ENCODE peak calls at places on chromosome 15, in four cellular contexts. M, S, W and F are unnamed samples.

GRCh38 chr15:63059573-63060216 is 17.1 kb downstream of the TPM1 start:
- DNase-seq in S (no peak), M (no peak), W (no peak), F (no peak)

GRCh38 chr15:55959744-55960143 is 33.7 kb downstream of the NEDD4 start:
- DNase-seq in W (no peak), M (peak; percentile 12), S (no peak), F (no peak)

GRCh38 chr15:86572368-86572841 is 492.7 kb downstream of the AGBL1 start:
- DNase-seq in M (no peak), W (no peak), S (no peak), F (no peak)

GRCh38 chr15:33358303-33358702 is 47.5 kb downstream of the RYR3 start:
- DNase-seq in M (no peak), S (no peak), W (no peak), F (no peak)

GRCh38 chr15:25863067-25863967 is at the start of gene ATP10A:
- DNase-seq in W (no peak), M (no peak), S (no peak), F (no peak)

GRCh38 chr15:66840615-66841014 is 138.6 kb downstream of the SMAD6 start:
- DNase-seq in S (no peak), W (no peak), M (no peak), F (no peak)

GRCh38 chr15:72685925-72686794 is at the start of the genes BBS4 and HIGD2B:
- DNase-seq in M (peak; percentile 81), S (peak; percentile 87), W (peak; percentile 70), F (peak; percentile 86)

GRCh38 chr15:76278651-76279050 is 32.6 kb downstream of the ETFA start:
- DNase-seq in M (no peak), W (no peak), S (no peak), F (no peak)

DNA sequence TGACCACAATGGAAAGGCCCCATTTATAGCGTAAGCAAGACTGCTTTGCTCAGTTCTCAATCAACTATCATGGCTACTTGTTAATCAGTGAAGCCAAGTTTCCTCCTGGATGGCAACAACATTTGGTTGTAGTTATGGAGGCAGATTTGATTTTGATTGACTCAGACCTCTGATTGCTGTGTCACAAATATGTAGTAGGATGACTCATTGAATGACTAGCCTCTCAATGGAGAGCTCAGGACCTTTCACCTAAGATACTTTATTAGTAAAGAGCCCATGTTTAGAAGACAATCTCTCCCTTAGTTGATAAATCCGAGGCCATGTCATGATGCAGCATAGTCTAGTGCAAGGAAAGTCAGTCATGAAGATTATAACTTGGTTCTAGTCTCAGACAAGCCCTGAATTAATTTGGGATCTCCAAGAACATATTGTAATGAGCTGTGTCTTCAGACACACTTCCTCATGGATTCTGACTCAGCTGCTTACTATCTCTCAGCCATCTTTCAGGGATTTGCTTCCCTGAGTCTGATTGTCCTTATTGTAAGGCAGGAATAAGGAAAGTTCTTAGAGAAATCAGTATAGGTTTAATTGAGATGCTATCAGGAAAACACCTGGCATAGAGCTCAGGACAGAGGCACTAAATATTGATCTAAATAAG is 397.3 kb upstream of the TMCO5A start:
- DNase-seq in W (no peak), S (no peak), M (no peak), F (no peak)
- TF ChIP-seq SP1 in W (no peak), S (no peak), M (no peak), F (no peak)

DNA sequence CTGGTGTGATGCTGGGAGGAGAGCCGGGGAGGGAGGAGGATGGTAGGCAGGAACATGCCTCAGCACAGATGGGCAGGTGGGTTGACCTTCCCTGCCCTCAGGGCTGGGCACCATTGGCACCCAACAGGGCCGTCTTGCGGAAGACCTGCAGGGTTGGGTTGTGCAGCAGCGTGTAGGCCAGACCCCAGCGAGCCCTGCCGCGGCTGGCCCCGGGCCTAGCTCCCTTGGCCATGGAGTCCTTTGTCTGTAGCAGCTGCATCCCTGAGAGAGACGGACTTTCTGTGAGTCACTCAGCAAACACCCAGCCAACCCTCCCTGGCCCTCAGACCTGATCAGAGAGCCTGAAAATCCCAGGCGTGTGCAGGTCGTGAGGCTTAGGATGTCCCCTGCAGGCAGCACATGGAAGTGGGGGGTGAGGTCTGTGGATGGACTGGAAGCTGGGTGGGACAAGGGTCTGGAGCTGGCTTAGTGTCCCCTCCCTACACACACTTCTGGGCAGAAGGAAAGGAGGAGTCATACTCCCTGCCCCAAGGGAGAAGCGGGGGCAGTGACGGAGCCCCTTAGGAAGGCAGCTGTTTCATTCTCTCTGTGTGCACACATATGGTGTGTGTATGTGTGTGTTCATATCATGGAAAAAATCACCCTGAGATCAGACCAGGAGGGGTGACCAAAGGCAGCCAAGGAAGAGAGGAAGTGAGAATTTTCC is 6.6 kb downstream of the ISLR start:
- DNase-seq in S (no peak), W (no peak), M (no peak), F (no peak)
- TF ChIP-seq FOXM1 in S (no peak), W (no peak), M (no peak), F (no peak)

GRCh38 chr15:31326729-31327673 is at the start of gene KLF13:
- DNase-seq in S (no peak), W (no peak), M (peak; percentile 55), F (peak; percentile 40)
- TF ChIP-seq FOXK2 in S (no peak), W (no peak), M (no peak), F (no peak)

DNA sequence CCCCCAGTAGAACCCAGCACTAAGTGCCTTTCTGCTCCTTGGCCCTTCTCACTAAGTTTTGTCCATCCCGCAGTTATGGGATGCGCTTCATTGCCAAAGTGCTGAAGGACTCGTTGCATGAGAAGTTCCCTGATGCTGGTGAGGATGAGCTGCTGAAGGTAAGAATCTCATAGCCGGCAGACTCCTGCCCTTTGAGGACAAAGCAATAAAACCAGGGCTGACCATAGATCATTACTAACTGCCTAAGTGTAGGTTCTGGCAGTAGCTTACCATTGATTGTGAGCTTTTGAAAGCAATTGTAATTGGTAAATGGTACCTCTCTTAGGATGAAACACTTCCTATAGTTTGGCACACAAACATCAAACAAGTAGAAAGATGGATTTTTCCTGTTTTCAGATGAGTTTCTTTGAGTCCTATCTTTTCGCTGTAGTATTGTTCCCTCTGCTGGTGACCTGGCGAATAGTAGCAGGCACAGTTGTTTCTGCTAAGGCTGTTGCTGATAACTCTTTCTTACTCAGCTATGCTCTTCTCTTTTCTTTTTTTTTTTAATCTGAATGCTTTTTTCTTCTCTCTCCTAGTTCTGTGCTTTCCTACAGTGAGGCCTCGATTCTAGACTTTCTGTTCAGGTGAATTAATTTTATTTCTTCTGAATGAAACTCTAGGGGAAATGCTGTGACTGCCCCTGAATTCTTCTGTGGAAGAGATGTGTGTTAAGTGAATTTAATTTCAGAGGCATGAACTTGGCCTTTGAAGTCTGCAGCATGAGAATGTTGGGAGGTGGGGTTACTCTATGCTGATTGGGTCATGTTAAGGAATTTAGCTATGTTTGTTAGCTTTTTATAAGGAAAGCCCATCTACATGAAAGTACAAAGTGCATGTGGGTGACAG is 47.4 kb upstream of the CRTC3 start:
- DNase-seq in M (peak; percentile 48), W (no peak), S (peak; percentile 80), F (peak; percentile 62)
- TF ChIP-seq SP1 in M (no peak), W (no peak), S (no peak), F (no peak)

DNA sequence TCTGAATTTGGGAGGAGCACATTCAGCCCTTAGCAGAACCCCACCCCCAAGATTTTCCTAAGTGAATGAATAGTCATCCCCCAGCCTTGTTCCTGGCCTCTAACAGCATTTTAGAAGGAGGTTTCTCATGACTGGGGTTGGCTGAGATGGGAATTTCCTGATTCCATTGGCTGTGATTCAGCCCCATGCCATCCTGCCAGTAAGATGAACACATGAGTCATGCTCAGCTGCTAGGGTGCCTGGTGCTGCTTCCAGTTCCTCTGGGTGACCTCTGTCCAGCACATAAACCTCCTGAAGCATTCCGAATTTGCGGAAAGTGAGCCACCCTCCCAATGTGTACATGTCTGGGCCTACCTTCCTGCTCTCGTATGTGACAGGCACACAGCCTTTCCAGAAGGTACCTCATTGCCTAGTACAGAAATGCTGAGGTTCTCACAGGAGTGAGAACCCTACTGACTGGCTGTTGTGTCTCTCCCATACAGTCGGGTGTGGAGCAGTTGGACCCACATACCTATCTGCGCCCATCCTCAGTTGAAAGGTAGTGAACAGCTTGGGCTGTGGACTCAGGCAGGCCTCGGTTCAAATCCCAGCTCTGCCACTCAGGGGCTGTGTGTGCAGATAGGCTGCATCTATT is 91.7 kb downstream of the APBA2 start:
- DNase-seq in W (no peak), S (no peak), M (no peak), F (no peak)
- TF ChIP-seq FOXM1 in W (no peak), S (no peak), M (no peak), F (no peak)

DNA sequence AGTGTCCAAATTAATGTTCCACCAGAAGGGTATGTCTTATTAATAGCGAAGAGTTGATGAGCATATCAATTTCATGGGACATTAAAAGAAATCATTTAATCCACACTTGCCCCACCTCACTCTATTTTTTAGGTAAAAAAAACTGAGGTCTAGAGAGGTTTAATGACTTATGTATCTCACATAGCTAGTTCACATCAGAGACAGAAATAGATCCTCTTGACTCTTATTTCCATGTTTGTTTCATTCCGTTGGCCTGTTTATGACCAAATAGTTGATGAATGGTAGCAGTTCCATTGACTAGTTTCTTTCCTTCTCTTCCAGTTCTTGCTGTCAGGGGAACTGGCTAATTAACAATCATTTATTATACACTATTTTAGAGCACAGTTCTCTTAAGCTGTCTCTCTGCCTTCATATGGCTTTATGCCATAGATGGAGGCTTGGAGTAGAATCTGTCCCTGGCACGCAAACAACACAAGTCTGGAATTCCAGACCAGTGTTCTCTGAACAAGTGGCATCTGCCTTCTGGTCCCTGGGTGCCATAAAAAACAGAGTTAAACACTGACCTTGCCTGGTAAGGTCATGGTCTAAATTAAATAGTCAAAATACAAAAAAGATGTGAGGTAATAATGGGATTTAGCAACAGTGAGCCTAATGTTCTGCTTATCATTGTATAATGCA is 220.0 kb upstream of the CGNL1 start:
- DNase-seq in M (no peak), S (no peak), W (no peak), F (no peak)
- TF ChIP-seq FOXK2 in M (no peak), S (no peak), W (no peak), F (no peak)

GRCh38 chr15:29857196-29857595 is 34.9 kb upstream of the TJP1 start:
- DNase-seq in W (no peak), S (no peak), M (no peak), F (no peak)
- TF ChIP-seq SP1 in W (no peak), S (no peak), M (no peak), F (no peak)

DNA sequence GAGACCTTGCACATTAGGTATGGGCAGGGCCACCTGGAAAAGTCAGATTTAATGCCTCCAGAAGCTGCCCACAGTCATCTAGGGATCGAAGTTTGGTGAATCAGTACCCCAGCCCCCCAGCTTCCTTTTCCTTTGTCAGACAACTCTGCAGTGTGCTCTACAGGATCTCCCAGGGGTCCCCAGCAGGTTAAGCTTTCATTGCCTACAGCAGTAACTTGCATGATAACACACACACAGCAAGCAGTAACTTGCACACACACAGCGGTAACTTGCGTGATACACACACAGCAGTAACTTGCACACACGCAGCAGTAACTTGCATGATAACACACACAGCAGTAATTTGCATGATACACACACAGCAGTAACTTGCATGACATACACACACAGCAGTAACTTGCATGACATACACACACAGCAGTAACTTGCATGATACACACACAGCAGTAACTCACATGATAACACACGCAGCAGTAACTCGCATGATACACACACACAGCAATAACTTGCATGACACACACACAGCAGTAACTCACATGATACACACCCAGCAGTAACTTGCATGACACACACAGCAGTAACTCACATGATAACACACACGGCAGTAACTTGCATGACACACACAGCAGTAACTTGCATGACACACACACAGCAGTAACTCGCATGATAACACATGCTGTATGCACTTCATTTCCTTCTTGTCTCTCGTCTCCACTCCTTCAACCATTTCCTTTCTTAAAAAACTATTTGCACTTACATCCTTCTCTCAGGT is 131.1 kb downstream of the UACA start:
- DNase-seq in S (no peak), W (no peak), M (no peak), F (no peak)
- TF ChIP-seq FOXM1 in S (no peak), W (no peak), M (no peak), F (no peak)